ENCODE peak calls at places on chromosome 3, in five cellular contexts. M is NCI-H524 treated with DMSO at 0.1 percent for 48 hours, I is heart right ventricle, R is immature natural killer cell, B is body of pancreas. P is an unnamed sample.

GRCh38 chr3:23712656-23713559 is 92.8 kb upstream of the UBE2E1 start:
- DNase-seq in I (peak; percentile 63), R (no peak), B (peak; percentile 27), M (peak; percentile 48), P (no peak)

GRCh38 chr3:14862661-14863230 is 44.0 kb downstream of the FGD5 start:
- DNase-seq in M (no peak), I (no peak), B (no peak), R (no peak), P (peak; percentile 61)

GRCh38 chr3:46986782-46987484 is 7.5 kb downstream of the NBEAL2 start:
- DNase-seq in R (no peak), B (no peak), M (no peak), I (no peak), P (no peak)

GRCh38 chr3:127820221-127820870 is 2.0 kb downstream of the MGLL start:
- DNase-seq in B (peak; percentile 25), R (no peak), M (no peak), I (no peak), P (peak; percentile 38)

GRCh38 chr3:144643778-144644191 is 672.2 kb downstream of the DIPK2A start:
- DNase-seq in M (no peak), B (no peak), I (no peak), R (no peak), P (no peak)

GRCh38 chr3:38136272-38136806 is 588 bp downstream of the ACAA1 start:
- DNase-seq in I (no peak), M (no peak), B (peak; percentile 51), R (peak; percentile 35), P (no peak)

GRCh38 chr3:84108442-84108971 is 850.3 kb upstream of the CADM2 start:
- DNase-seq in R (no peak), I (no peak), B (no peak), M (no peak), P (no peak)

GRCh38 chr3:17032407-17033034 is 147.8 kb downstream of the PLCL2 start:
- DNase-seq in R (no peak), B (peak; percentile 26), M (peak; percentile 48), I (no peak), P (no peak)

GRCh38 chr3:133939496-133939835 is 43.8 kb upstream of the RAB6B start:
- DNase-seq in I (no peak), B (no peak), R (no peak), M (no peak), P (no peak)

GRCh38 chr3:23807161-23808015 is 1.6 kb downstream of the UBE2E1 start:
- DNase-seq in M (no peak), I (peak; percentile 15), R (no peak), B (no peak), P (no peak)

GRCh38 chr3:196569003-196569516 is 600 bp downstream of the FBXO45 start:
- DNase-seq in M (no peak), B (peak; percentile 55), I (no peak), R (no peak), P (no peak)

GRCh38 chr3:87173071-87173470 is 54.0 kb upstream of the CHMP2B start:
- DNase-seq in B (no peak), R (no peak), M (no peak), I (no peak), P (no peak)

GRCh38 chr3:116442331-116443021 is 2.8 kb downstream of the LSAMP start:
- DNase-seq in I (no peak), M (no peak), R (no peak), B (no peak), P (no peak)

GRCh38 chr3:14369675-14370669 is 32.4 kb upstream of the SLC6A6 start:
- DNase-seq in B (peak; percentile 58), R (no peak), M (no peak), I (no peak), P (no peak)

GRCh38 chr3:42090973-42091731 is at the start of gene TRAK1:
- DNase-seq in B (no peak), R (no peak), I (peak; percentile 49), M (no peak), P (no peak)

GRCh38 chr3:187198490-187198889 is 1.2 kb downstream of the RTP1 start:
- DNase-seq in I (no peak), B (no peak), M (no peak), R (no peak), P (no peak)

GRCh38 chr3:176919836-176920760 is 277.2 kb downstream of the TBL1XR1 start:
- DNase-seq in I (no peak), M (no peak), R (no peak), B (peak; percentile 35), P (no peak)

GRCh38 chr3:134029734-134030381 is at the start of gene SLCO2A1:
- DNase-seq in R (no peak), B (peak; percentile 38), I (peak; percentile 32), M (no peak), P (no peak)

GRCh38 chr3:49727924-49728361 is 4.2 kb upstream of the GMPPB start:
- DNase-seq in I (no peak), B (no peak), M (no peak), R (no peak), P (no peak)

GRCh38 chr3:189664311-189664710 is 33.1 kb downstream of the TP63 start:
- DNase-seq in B (no peak), I (no peak), R (no peak), M (no peak), P (peak; percentile 27)

GRCh38 chr3:122858373-122858772 is 63.5 kb downstream of the SLC49A4 start:
- DNase-seq in M (no peak), B (no peak), R (no peak), I (no peak), P (no peak)

GRCh38 chr3:151075869-151076573 is 9.4 kb upstream of the MED12L start:
- DNase-seq in B (no peak), M (no peak), I (no peak), R (no peak), P (no peak)